ENCODE peak calls at places on chromosomes 2 and 18, in four cellular contexts. E is HepG2, Z is GM12878, R is K562. Y is an unnamed sample.

GRCh38 chr2:217942731-217943335 is 60.0 kb downstream of the TNS1 start:
- DNase-seq in R (no peak), E (peak; percentile 15), Z (no peak), Y (no peak)

GRCh38 chr2:32711219-32711618 is 83.4 kb downstream of the TTC27 start:
- DNase-seq in R (no peak), Z (no peak), E (no peak), Y (no peak)

GRCh38 chr2:76749858-76750257 is 772.3 kb downstream of the LRRTM4 start:
- DNase-seq in Z (no peak), E (no peak), R (no peak), Y (no peak)

GRCh38 chr2:7984693-7985353 is 697.0 kb upstream of the ID2 start:
- DNase-seq in Z (no peak), E (no peak), R (no peak), Y (no peak)

GRCh38 chr18:24118750-24119577 is 19.9 kb upstream of the CABYR start:
- DNase-seq in Z (peak; percentile 56), R (peak; percentile 58), E (peak; percentile 70), Y (peak; percentile 70)

GRCh38 chr2:95278051-95278471 is 3.8 kb downstream of the PROM2 start:
- DNase-seq in E (no peak), Z (no peak), R (no peak), Y (no peak)

GRCh38 chr2:152409691-152410597 is 75.0 kb downstream of the FMNL2 start:
- DNase-seq in R (no peak), E (peak; percentile 92), Z (no peak), Y (no peak)

GRCh38 chr2:219627105-219628100 is at the start of gene SLC4A3:
- DNase-seq in Z (no peak), R (peak; percentile 60), E (no peak), Y (peak; percentile 79)

GRCh38 chr2:176424756-176425155 is 155.5 kb downstream of the MTX2 start:
- DNase-seq in R (no peak), Z (no peak), E (no peak), Y (no peak)

GRCh38 chr2:70010222-70011111 is 49.0 kb upstream of the ASPRV1 start:
- DNase-seq in Z (no peak), R (peak; percentile 60), E (peak; percentile 70), Y (no peak)

GRCh38 chr2:98394595-98395153 is 48.4 kb downstream of the CNGA3 start:
- DNase-seq in R (no peak), E (no peak), Z (no peak), Y (no peak)

GRCh38 chr2:1789610-1790009 is 45.3 kb upstream of the PXDN start:
- DNase-seq in Z (no peak), E (no peak), R (no peak), Y (no peak)

GRCh38 chr2:71791501-71792135 is 338.3 kb downstream of the DYSF start:
- DNase-seq in Z (no peak), R (no peak), E (no peak), Y (no peak)

GRCh38 chr2:47078541-47079482 is 76.3 kb downstream of the STPG4 start:
- DNase-seq in E (peak; percentile 99), Z (no peak), R (peak; percentile 88), Y (no peak)

GRCh38 chr2:1032030-1032429 is 81.4 kb downstream of the SNTG2 start:
- DNase-seq in R (no peak), Z (no peak), E (no peak), Y (no peak)

DNA sequence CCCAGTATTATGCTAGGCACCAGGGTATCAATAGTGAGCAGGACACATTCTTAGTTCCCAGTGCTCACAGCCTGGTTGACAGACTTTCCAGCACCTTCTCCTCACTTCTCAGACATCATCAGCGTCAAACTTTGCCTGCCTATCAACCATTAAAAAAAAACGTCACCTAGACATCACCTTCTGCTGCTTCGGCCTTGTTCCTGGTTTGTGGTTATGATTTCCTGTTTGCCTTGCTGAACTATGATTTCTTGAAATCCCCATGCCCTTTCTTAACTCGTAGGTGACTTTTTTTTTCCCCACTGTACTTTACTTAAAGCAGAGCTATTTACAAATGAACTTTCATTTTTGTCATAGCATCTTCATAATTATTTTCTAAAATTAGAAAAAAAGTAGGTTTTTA is 60.3 kb upstream of the NABP1 start:
- DNase-seq in E (no peak), Z (peak; percentile 76), R (no peak), Y (no peak)
- TF ChIP-seq BHLHE40 in E (no peak), Z (peak; percentile 22), R (no peak), Y (no peak)

DNA sequence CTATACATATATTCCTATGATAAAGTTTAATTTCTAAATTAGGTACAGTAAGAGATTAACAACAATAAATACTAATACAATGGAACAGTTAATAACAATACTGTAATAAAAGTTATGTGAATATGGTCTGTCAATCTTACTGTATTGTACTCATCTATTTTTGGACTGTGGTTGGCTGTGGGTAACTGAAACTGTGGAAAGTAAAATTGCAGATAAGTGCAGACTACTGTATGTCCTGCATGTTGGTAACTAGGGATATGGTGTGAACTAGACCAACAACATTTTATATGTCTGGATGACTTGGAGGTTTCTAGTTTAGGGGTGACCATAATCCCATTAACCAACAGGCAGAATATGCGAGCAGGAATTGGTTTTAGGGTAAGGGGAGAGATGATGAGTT is 23.3 kb downstream of the PHLPP1 start:
- DNase-seq in R (no peak), E (no peak), Z (no peak), Y (no peak)
- TF ChIP-seq FOXM1 in R (no peak), E (no peak), Z (no peak), Y (no peak)

DNA sequence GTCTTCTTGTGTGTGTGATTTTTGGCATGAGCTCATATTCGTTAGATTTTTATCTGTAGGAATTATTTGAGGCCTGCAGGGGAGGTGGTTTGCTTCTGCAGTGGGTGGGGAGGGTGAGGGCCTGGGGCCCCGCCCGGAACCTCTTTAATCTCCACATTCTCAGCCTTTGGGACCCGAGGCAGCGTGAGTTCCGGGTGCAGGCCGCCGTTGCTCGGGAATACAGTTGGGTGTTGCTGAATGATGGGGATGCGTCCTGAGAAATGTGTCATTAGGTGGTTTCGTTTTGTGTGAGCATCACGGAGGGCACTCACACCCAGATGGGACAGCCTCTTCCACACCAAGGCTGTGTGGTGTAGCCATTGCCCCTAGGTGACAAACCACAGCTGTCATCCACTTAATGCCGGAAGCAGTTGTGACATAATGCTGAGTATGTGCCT is 13.7 kb upstream of the GAL3ST2 start:
- DNase-seq in Z (peak; percentile 21), R (peak; percentile 37), E (no peak), Y (no peak)
- TF ChIP-seq BHLHE40 in Z (peak; percentile 62), R (no peak), E (no peak), Y (no peak)

GRCh38 chr2:20165677-20166509 is 59.0 kb downstream of the SDC1 start:
- DNase-seq in Z (no peak), R (no peak), E (no peak), Y (no peak)
- TF ChIP-seq FOXM1 in Z (no peak), R (no peak), E (no peak), Y (no peak)

DNA sequence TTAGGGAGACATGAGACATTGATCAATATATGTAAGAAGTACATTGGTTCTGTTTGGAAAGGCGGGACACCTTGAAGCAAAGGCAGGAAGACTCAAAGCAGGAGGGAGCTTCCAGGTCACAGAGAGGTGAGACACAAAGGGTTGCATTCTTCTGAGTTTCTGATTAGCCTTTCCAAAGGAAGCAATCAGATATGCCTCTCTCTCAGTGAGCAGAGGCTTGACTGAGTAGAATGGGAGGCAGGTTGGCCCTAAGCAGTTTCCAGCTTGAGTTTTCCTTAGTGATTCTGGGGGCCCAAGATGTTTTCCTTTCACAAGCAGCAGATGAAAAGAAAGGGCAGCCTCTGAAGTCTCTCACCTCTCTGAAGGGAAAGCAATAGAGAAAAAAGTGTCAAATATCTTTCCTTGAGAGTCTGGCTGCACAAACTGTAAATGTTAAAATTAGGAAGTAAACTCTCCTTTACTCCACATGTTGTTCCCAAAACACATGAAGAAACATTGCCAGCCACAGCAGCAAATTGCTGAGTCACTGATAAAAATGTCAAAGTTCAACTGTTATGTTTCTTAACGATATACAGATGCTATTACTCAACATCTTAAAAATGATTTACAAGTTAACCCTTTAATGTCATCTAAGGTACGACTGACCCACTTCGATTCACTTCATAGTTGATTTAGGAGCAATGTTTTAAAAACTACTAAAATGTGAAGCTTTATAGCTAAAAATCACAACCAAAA is 40.3 kb downstream of the CYB5A start:
- DNase-seq in E (peak; percentile 49), Z (no peak), R (no peak), Y (no peak)
- TF ChIP-seq BHLHE40 in E (no peak), Z (no peak), R (no peak), Y (no peak)

DNA sequence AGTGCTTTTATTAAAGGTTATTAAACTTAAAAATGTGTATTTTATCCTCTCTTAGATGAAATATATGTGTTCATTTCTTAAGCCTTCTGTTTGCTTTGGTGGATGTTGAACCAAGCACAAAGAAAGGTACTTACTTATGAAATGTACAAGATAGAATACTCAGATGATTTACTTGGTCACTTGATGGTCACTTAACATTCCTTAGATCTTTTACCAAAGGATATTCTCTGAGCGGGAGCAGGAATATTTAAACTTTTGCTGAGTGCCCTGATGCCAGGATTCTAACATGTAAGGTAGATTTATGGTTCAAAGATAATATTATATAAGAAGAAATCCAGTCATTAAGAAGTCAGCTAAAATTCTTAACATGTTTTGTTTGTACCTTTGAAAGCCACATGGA is 193.5 kb upstream of the ZEB2 start:
- DNase-seq in Z (no peak), R (no peak), E (no peak), Y (no peak)
- TF ChIP-seq FOXM1 in Z (no peak), R (no peak), E (no peak), Y (no peak)

GRCh38 chr18:60894254-60894945 is 438.8 kb upstream of the CDH20 start:
- DNase-seq in Z (no peak), E (no peak), R (no peak), Y (no peak)

GRCh38 chr18:60893331-60894114 is 439.7 kb upstream of the CDH20 start:
- DNase-seq in Z (no peak), E (no peak), R (no peak), Y (no peak)

GRCh38 chr18:60891936-60892335 is 441.3 kb upstream of the CDH20 start:
- DNase-seq in Z (no peak), R (no peak), E (no peak), Y (no peak)

GRCh38 chr18:60892441-60892840 is 440.8 kb upstream of the CDH20 start:
- DNase-seq in E (no peak), R (no peak), Z (no peak), Y (no peak)

DNA sequence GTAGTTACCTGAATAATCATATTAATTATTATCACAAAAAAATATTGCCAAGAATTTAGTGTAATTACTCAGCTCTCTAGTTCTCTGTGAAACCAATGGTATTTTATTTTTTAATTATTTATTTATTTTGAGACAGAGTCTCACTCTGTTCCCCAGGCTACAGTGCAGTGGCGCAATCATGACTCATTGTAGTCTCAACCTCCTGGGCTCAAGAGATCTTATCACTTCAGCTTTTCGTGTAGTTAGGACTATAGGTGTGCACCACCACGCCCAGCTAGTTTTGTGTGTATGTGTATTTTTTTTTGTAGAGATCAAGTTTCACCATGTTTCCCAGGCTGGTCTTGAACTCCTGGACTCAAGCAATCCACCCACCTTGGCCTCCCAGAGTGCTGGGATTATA is 440.4 kb upstream of the CDH20 start:
- DNase-seq in Z (no peak), E (peak; percentile 45), R (no peak), Y (no peak)
- TF ChIP-seq BHLHE40 in Z (no peak), E (no peak), R (no peak), Y (no peak)